ENCODE peak calls at places on chromosomes 13 and 19, in five cellular contexts. D, L, X, H and U are unnamed samples.
A peak's percentile ranks its signal among the peaks of the same experiment; 100 is the strongest.

GRCh38 chr13:36543671-36544070 is 111.4 kb downstream of the CCNA1 start:
- DNase-seq in H (no peak), L (no peak), D (no peak), X (no peak), U (no peak)

GRCh38 chr19:11423164-11423803 is 4.2 kb upstream of the RGL3 start:
- DNase-seq in X (no peak), D (no peak), L (no peak), H (no peak), U (no peak)

GRCh38 chr13:114053026-114053425 is 79.2 kb upstream of the C13orf46 start:
- DNase-seq in X (peak; percentile 18), L (no peak), D (no peak), H (peak; percentile 84), U (peak; percentile 26)

GRCh38 chr13:36841411-36841810 is 22.4 kb downstream of the RFXAP start:
- DNase-seq in H (no peak), X (no peak), L (no peak), D (no peak), U (no peak)

GRCh38 chr13:45838171-45838745 is 13.3 kb downstream of the SIAH3 start:
- DNase-seq in X (no peak), H (no peak), L (no peak), D (no peak), U (no peak)

GRCh38 chr19:16660763-16661479 is at the start of gene TMEM38A:
- DNase-seq in H (peak; percentile 37), L (peak; percentile 27), X (peak; percentile 27), D (no peak), U (peak; percentile 36)

GRCh38 chr13:90752070-90752469 is 595.4 kb upstream of the MIR17HG start:
- DNase-seq in D (no peak), L (no peak), H (no peak), X (no peak), U (no peak)

GRCh38 chr13:74203576-74203975 is 69.4 kb upstream of the KLF12 start:
- DNase-seq in L (no peak), X (no peak), D (no peak), H (no peak), U (peak; percentile 79)

GRCh38 chr13:32021785-32022184 is 9.8 kb upstream of the FRY start:
- DNase-seq in L (no peak), X (no peak), H (no peak), D (no peak), U (peak; percentile 2)

GRCh38 chr19:32811151-32811550 is 58.4 kb downstream of the SLC7A9 start:
- DNase-seq in X (no peak), H (no peak), L (no peak), D (no peak), U (no peak)

GRCh38 chr19:40716031-40716654 is 543 bp downstream of the COQ8B start:
- DNase-seq in D (peak; percentile 40), X (peak; percentile 47), L (peak; percentile 41), H (peak; percentile 94), U (peak; percentile 96)

GRCh38 chr13:52158629-52159158 is 703 bp downstream of the NEK3 start:
- DNase-seq in D (no peak), L (no peak), H (peak; percentile 57), X (peak; percentile 45), U (peak; percentile 43)

GRCh38 chr19:44576843-44577565 is 36.4 kb upstream of the IGSF23 start:
- DNase-seq in L (no peak), D (no peak), H (peak; percentile 69), X (no peak), U (peak; percentile 59)

GRCh38 chr19:1783354-1783753 is 28.7 kb downstream of the ATP8B3 start:
- DNase-seq in D (no peak), L (no peak), H (no peak), X (no peak), U (no peak)

GRCh38 chr13:41610426-41610825 is 153.1 kb downstream of the RGCC start:
- DNase-seq in L (no peak), H (peak; percentile 80), D (no peak), X (no peak), U (no peak)

GRCh38 chr13:31242935-31243334 is 43.2 kb downstream of the B3GLCT start:
- DNase-seq in D (no peak), H (no peak), L (no peak), X (no peak), U (no peak)

GRCh38 chr19:23799321-23799720 is 40.6 kb upstream of the ZNF681 start:
- DNase-seq in X (no peak), H (no peak), D (peak; percentile 1), L (peak; percentile 2), U (no peak)

GRCh38 chr19:52138614-52139290 is 986 bp downstream of the ZNF616 start:
- DNase-seq in L (peak; percentile 0), H (peak; percentile 52), D (no peak), X (peak; percentile 23), U (peak; percentile 29)

GRCh38 chr19:37551123-37551993 is 43.2 kb downstream of the ZNF571 start:
- DNase-seq in X (no peak), H (peak; percentile 63), L (no peak), D (peak; percentile 23), U (peak; percentile 68)

GRCh38 chr19:1264801-1265610 is 4.1 kb upstream of the CIRBP start:
- DNase-seq in D (no peak), L (no peak), X (peak; percentile 80), H (peak; percentile 97), U (peak; percentile 97)

GRCh38 chr19:925912-926594 is at the start of gene ARID3A:
- DNase-seq in D (no peak), L (no peak), X (no peak), H (no peak), U (no peak)

GRCh38 chr13:113862766-113863510 is 938 bp downstream of the GAS6 start:
- DNase-seq in H (peak; percentile 46), L (no peak), D (no peak), X (no peak), U (peak; percentile 32)

GRCh38 chr19:56690668-56691067 is 19.1 kb upstream of the ZNF835 start:
- DNase-seq in D (no peak), X (no peak), H (no peak), L (no peak), U (no peak)

GRCh38 chr19:40736661-40737060 is 13.6 kb downstream of the ACTMAP start:
- DNase-seq in D (no peak), X (no peak), H (no peak), L (no peak), U (no peak)

GRCh38 chr13:111904701-111905608 is 162.0 kb upstream of the SOX1 start:
- DNase-seq in L (no peak), H (no peak), D (no peak), X (no peak), U (no peak)

GRCh38 chr13:41515491-41516139 is 58.3 kb downstream of the RGCC start:
- DNase-seq in L (no peak), X (no peak), H (no peak), D (no peak), U (no peak)

GRCh38 chr13:36571444-36571843 is 102.4 kb upstream of the SERTM1 start:
- DNase-seq in L (no peak), X (no peak), H (peak; percentile 41), D (no peak), U (peak; percentile 1)